ENCODE peak calls at places on chromosomes 7 and 10, in eight cellular contexts. One of them, this sample, is unnamed.

GRCh38 chr7:302054-302992 is 12.4 kb downstream of the FOXL3 start:
- DNase-seq in psoas muscle: no peak
- DNase-seq in body of pancreas: no peak
- DNase-seq in stimulated activated CD8-positive, alpha-beta memory T cell treated with anti-CD3 and anti-CD28 coated beads, Interleukin-2, amount 100 ng/mL, for 48 hours: no peak
- DNase-seq in BJ: no peak
- DNase-seq in activated naive CD4-positive, alpha-beta T cell: no peak
- DNase-seq in esophagus muscularis mucosa: no peak
- DNase-seq in coronary artery: no peak
- DNase-seq in this sample: no peak

GRCh38 chr7:151498495-151498894 is 21.2 kb downstream of the RHEB start:
- DNase-seq in stimulated activated CD8-positive, alpha-beta memory T cell treated with anti-CD3 and anti-CD28 coated beads, Interleukin-2, amount 100 ng/mL, for 48 hours: no peak
- DNase-seq in esophagus muscularis mucosa: no peak
- DNase-seq in coronary artery: no peak
- DNase-seq in BJ: no peak
- DNase-seq in psoas muscle: no peak
- DNase-seq in body of pancreas: no peak
- DNase-seq in activated naive CD4-positive, alpha-beta T cell: no peak
- DNase-seq in this sample: no peak

GRCh38 chr7:33722383-33723096 is 182.8 kb upstream of the BMPER start:
- DNase-seq in body of pancreas: no peak
- DNase-seq in activated naive CD4-positive, alpha-beta T cell: no peak
- DNase-seq in stimulated activated CD8-positive, alpha-beta memory T cell treated with anti-CD3 and anti-CD28 coated beads, Interleukin-2, amount 100 ng/mL, for 48 hours: no peak
- DNase-seq in psoas muscle: peak
- DNase-seq in esophagus muscularis mucosa: no peak
- DNase-seq in BJ: no peak
- DNase-seq in coronary artery: no peak
- DNase-seq in this sample: peak

GRCh38 chr7:152674860-152675760 is 831 bp downstream of the XRCC2 start:
- DNase-seq in psoas muscle: no peak
- DNase-seq in body of pancreas: no peak
- DNase-seq in activated naive CD4-positive, alpha-beta T cell: no peak
- DNase-seq in stimulated activated CD8-positive, alpha-beta memory T cell treated with anti-CD3 and anti-CD28 coated beads, Interleukin-2, amount 100 ng/mL, for 48 hours: peak
- DNase-seq in BJ: no peak
- DNase-seq in coronary artery: no peak
- DNase-seq in esophagus muscularis mucosa: no peak
- DNase-seq in this sample: peak

GRCh38 chr10:86585037-86585725 is 63.6 kb upstream of the WAPL start:
- DNase-seq in activated naive CD4-positive, alpha-beta T cell: peak
- DNase-seq in coronary artery: peak
- DNase-seq in esophagus muscularis mucosa: no peak
- DNase-seq in stimulated activated CD8-positive, alpha-beta memory T cell treated with anti-CD3 and anti-CD28 coated beads, Interleukin-2, amount 100 ng/mL, for 48 hours: peak
- DNase-seq in BJ: no peak
- DNase-seq in body of pancreas: peak
- DNase-seq in psoas muscle: peak
- DNase-seq in this sample: peak

GRCh38 chr7:158391541-158391940 is 196.1 kb downstream of the PTPRN2 start:
- DNase-seq in body of pancreas: no peak
- DNase-seq in BJ: no peak
- DNase-seq in coronary artery: no peak
- DNase-seq in esophagus muscularis mucosa: no peak
- DNase-seq in stimulated activated CD8-positive, alpha-beta memory T cell treated with anti-CD3 and anti-CD28 coated beads, Interleukin-2, amount 100 ng/mL, for 48 hours: no peak
- DNase-seq in psoas muscle: no peak
- DNase-seq in activated naive CD4-positive, alpha-beta T cell: no peak
- DNase-seq in this sample: no peak

GRCh38 chr7:25307624-25308023 is 79.3 kb upstream of the NPVF start:
- DNase-seq in stimulated activated CD8-positive, alpha-beta memory T cell treated with anti-CD3 and anti-CD28 coated beads, Interleukin-2, amount 100 ng/mL, for 48 hours: no peak
- DNase-seq in esophagus muscularis mucosa: no peak
- DNase-seq in psoas muscle: no peak
- DNase-seq in BJ: no peak
- DNase-seq in activated naive CD4-positive, alpha-beta T cell: no peak
- DNase-seq in body of pancreas: no peak
- DNase-seq in coronary artery: no peak
- DNase-seq in this sample: no peak

GRCh38 chr10:55491712-55492111 is 690.7 kb upstream of the PCDH15 start:
- DNase-seq in activated naive CD4-positive, alpha-beta T cell: no peak
- DNase-seq in coronary artery: no peak
- DNase-seq in BJ: no peak
- DNase-seq in stimulated activated CD8-positive, alpha-beta memory T cell treated with anti-CD3 and anti-CD28 coated beads, Interleukin-2, amount 100 ng/mL, for 48 hours: no peak
- DNase-seq in esophagus muscularis mucosa: no peak
- DNase-seq in body of pancreas: no peak
- DNase-seq in psoas muscle: no peak
- DNase-seq in this sample: no peak

GRCh38 chr10:10956681-10957225 is 60.9 kb upstream of the CELF2 start:
- DNase-seq in body of pancreas: no peak
- DNase-seq in esophagus muscularis mucosa: no peak
- DNase-seq in stimulated activated CD8-positive, alpha-beta memory T cell treated with anti-CD3 and anti-CD28 coated beads, Interleukin-2, amount 100 ng/mL, for 48 hours: no peak
- DNase-seq in psoas muscle: no peak
- DNase-seq in BJ: no peak
- DNase-seq in activated naive CD4-positive, alpha-beta T cell: no peak
- DNase-seq in coronary artery: no peak
- DNase-seq in this sample: no peak

GRCh38 chr7:22123139-22123538 is 177.4 kb upstream of the CDCA7L start:
- DNase-seq in esophagus muscularis mucosa: no peak
- DNase-seq in body of pancreas: no peak
- DNase-seq in BJ: no peak
- DNase-seq in activated naive CD4-positive, alpha-beta T cell: no peak
- DNase-seq in coronary artery: no peak
- DNase-seq in stimulated activated CD8-positive, alpha-beta memory T cell treated with anti-CD3 and anti-CD28 coated beads, Interleukin-2, amount 100 ng/mL, for 48 hours: no peak
- DNase-seq in psoas muscle: no peak
- DNase-seq in this sample: no peak

GRCh38 chr10:122154733-122155366 is 116.2 kb upstream of the BTBD16 start:
- DNase-seq in activated naive CD4-positive, alpha-beta T cell: no peak
- DNase-seq in BJ: no peak
- DNase-seq in stimulated activated CD8-positive, alpha-beta memory T cell treated with anti-CD3 and anti-CD28 coated beads, Interleukin-2, amount 100 ng/mL, for 48 hours: no peak
- DNase-seq in esophagus muscularis mucosa: no peak
- DNase-seq in coronary artery: no peak
- DNase-seq in body of pancreas: no peak
- DNase-seq in psoas muscle: peak
- DNase-seq in this sample: peak

GRCh38 chr7:24299192-24299591 is 15.2 kb downstream of the NPY start:
- DNase-seq in body of pancreas: no peak
- DNase-seq in psoas muscle: no peak
- DNase-seq in BJ: no peak
- DNase-seq in coronary artery: no peak
- DNase-seq in stimulated activated CD8-positive, alpha-beta memory T cell treated with anti-CD3 and anti-CD28 coated beads, Interleukin-2, amount 100 ng/mL, for 48 hours: no peak
- DNase-seq in activated naive CD4-positive, alpha-beta T cell: no peak
- DNase-seq in esophagus muscularis mucosa: no peak
- DNase-seq in this sample: no peak

GRCh38 chr10:67242531-67242930 is 316.7 kb downstream of the LRRTM3 start:
- DNase-seq in stimulated activated CD8-positive, alpha-beta memory T cell treated with anti-CD3 and anti-CD28 coated beads, Interleukin-2, amount 100 ng/mL, for 48 hours: no peak
- DNase-seq in esophagus muscularis mucosa: no peak
- DNase-seq in BJ: no peak
- DNase-seq in coronary artery: no peak
- DNase-seq in psoas muscle: no peak
- DNase-seq in body of pancreas: no peak
- DNase-seq in activated naive CD4-positive, alpha-beta T cell: no peak
- DNase-seq in this sample: no peak

GRCh38 chr7:2602736-2603387 is 28.9 kb upstream of the TTYH3 start:
- DNase-seq in stimulated activated CD8-positive, alpha-beta memory T cell treated with anti-CD3 and anti-CD28 coated beads, Interleukin-2, amount 100 ng/mL, for 48 hours: no peak
- DNase-seq in BJ: no peak
- DNase-seq in body of pancreas: no peak
- DNase-seq in esophagus muscularis mucosa: no peak
- DNase-seq in psoas muscle: no peak
- DNase-seq in activated naive CD4-positive, alpha-beta T cell: no peak
- DNase-seq in coronary artery: no peak
- DNase-seq in this sample: no peak

GRCh38 chr10:110138197-110138812 is 69.1 kb upstream of the MXI1 start:
- DNase-seq in psoas muscle: no peak
- DNase-seq in esophagus muscularis mucosa: no peak
- DNase-seq in activated naive CD4-positive, alpha-beta T cell: no peak
- DNase-seq in BJ: peak
- DNase-seq in stimulated activated CD8-positive, alpha-beta memory T cell treated with anti-CD3 and anti-CD28 coated beads, Interleukin-2, amount 100 ng/mL, for 48 hours: no peak
- DNase-seq in body of pancreas: peak
- DNase-seq in coronary artery: no peak
- DNase-seq in this sample: peak

This sample was measured in mesendoderm.